ENCODE peak calls at places on chromosomes 11 and 22, in nine cellular contexts. I, E, N, B, Q, Y, P, M and L are unnamed samples.

GRCh38 chr11:116225784-116226410 is 546.9 kb downstream of the BUD13 start:
- DNase-seq in I (no peak), E (no peak), N (no peak), B (no peak), Q (no peak), Y (peak; percentile 35), P (no peak), M (no peak), L (no peak)

GRCh38 chr11:92765965-92766371 is 203.5 kb upstream of the MTNR1B start:
- DNase-seq in I (no peak), E (no peak), N (no peak), B (peak; percentile 67), Q (no peak), Y (peak; percentile 31), P (no peak), M (no peak), L (no peak)

GRCh38 chr22:24731786-24732185 is 42.7 kb downstream of the PIWIL3 start:
- DNase-seq in I (no peak), E (no peak), N (no peak), B (no peak), Q (no peak), Y (no peak), P (no peak), M (no peak), L (no peak)

GRCh38 chr11:86888164-86888977 is 66.8 kb downstream of the FZD4 start:
- DNase-seq in I (peak; percentile 56), E (no peak), N (no peak), B (no peak), Q (no peak), Y (peak; percentile 31), P (no peak), M (no peak), L (no peak)

GRCh38 chr22:38398609-38399401 is 56.2 kb downstream of the KCNJ4 start:
- DNase-seq in I (no peak), E (peak; percentile 77), N (peak; percentile 84), B (peak; percentile 93), Q (peak; percentile 72), Y (peak; percentile 43), P (peak; percentile 86), M (peak; percentile 84), L (peak; percentile 85)

GRCh38 chr11:43282607-43283440 is 29.0 kb upstream of the API5 start:
- DNase-seq in I (no peak), E (peak; percentile 48), N (peak; percentile 39), B (peak; percentile 75), Q (peak; percentile 6), Y (peak; percentile 11), P (no peak), M (peak; percentile 24), L (peak; percentile 8)

GRCh38 chr11:65487467-65488272 is 11.2 kb upstream of the MALAT1 start:
- DNase-seq in I (peak; percentile 100), E (peak; percentile 99), N (peak; percentile 32), B (peak; percentile 100), Q (no peak), Y (peak; percentile 100), P (peak; percentile 99), M (no peak), L (no peak)

GRCh38 chr11:57410287-57410686 is 16.6 kb downstream of the SLC43A3 start:
- DNase-seq in I (peak; percentile 79), E (peak; percentile 35), N (no peak), B (no peak), Q (no peak), Y (no peak), P (no peak), M (no peak), L (no peak)

GRCh38 chr22:21865041-21865440 is 2.4 kb downstream of the MAPK1 start:
- DNase-seq in I (peak; percentile 53), E (peak; percentile 72), N (no peak), B (peak; percentile 75), Q (no peak), Y (no peak), P (no peak), M (no peak), L (no peak)

GRCh38 chr11:57071829-57072228 is 83.1 kb downstream of the OR5AK2 start:
- DNase-seq in I (no peak), E (peak; percentile 71), N (no peak), B (no peak), Q (no peak), Y (no peak), P (no peak), M (no peak), L (no peak)

GRCh38 chr11:80815752-80816453 is 1375.1 kb upstream of the TENM4 start:
- DNase-seq in I (no peak), E (no peak), N (no peak), B (no peak), Q (no peak), Y (peak; percentile 33), P (no peak), M (no peak), L (no peak)

GRCh38 chr11:4203603-4204360 is 109.2 kb downstream of the RRM1 start:
- DNase-seq in I (no peak), E (no peak), N (no peak), B (no peak), Q (no peak), Y (no peak), P (no peak), M (no peak), L (no peak)

GRCh38 chr11:68998390-68998911 is 14.6 kb downstream of the MRGPRF start:
- DNase-seq in I (no peak), E (peak; percentile 15), N (no peak), B (peak; percentile 48), Q (no peak), Y (no peak), P (peak; percentile 54), M (no peak), L (peak; percentile 5)

GRCh38 chr22:47192106-47192650 is 429.7 kb downstream of the TBC1D22A start:
- DNase-seq in I (no peak), E (no peak), N (no peak), B (no peak), Q (no peak), Y (no peak), P (peak; percentile 42), M (peak; percentile 2), L (no peak)

GRCh38 chr11:36601145-36601544 is 3.1 kb upstream of the RAG2 start:
- DNase-seq in I (no peak), E (no peak), N (no peak), B (no peak), Q (no peak), Y (no peak), P (no peak), M (no peak), L (no peak)